ENCODE peak calls at places on chromosomes 6 and 20, in five cellular contexts. One of them, this sample, is unnamed.
A peak's percentile ranks its signal among the peaks of the same experiment; 100 is the strongest.

GRCh38 chr6:87675004-87675681 is 26.9 kb downstream of the AKIRIN2 start:
- DNase-seq in HFFc6: no peak
- DNase-seq in SW 1271: no peak
- DNase-seq in natural killer cell treated with Interleukin-12 subunit alpha and Interleukin-12 subunit beta and Interleukin-15 and Interleukin-18, amount 100 ng/mL, for 72 hours: no peak
- DNase-seq in AG08396: no peak
- DNase-seq in this sample: no peak

GRCh38 chr20:41894255-41894963 is 276.2 kb upstream of the CHD6 start:
- DNase-seq in HFFc6: no peak
- DNase-seq in SW 1271: no peak
- DNase-seq in natural killer cell treated with Interleukin-12 subunit alpha and Interleukin-12 subunit beta and Interleukin-15 and Interleukin-18, amount 100 ng/mL, for 72 hours: no peak
- DNase-seq in AG08396: no peak
- DNase-seq in this sample: no peak

GRCh38 chr6:107716688-107717089 is 107.4 kb downstream of the SCML4 start:
- DNase-seq in HFFc6: peak; percentile 16
- DNase-seq in SW 1271: no peak
- DNase-seq in natural killer cell treated with Interleukin-12 subunit alpha and Interleukin-12 subunit beta and Interleukin-15 and Interleukin-18, amount 100 ng/mL, for 72 hours: peak; percentile 88
- DNase-seq in AG08396: no peak
- DNase-seq in this sample: no peak

GRCh38 chr20:57439432-57439831 is 48.2 kb downstream of the RBM38 start:
- DNase-seq in HFFc6: no peak
- DNase-seq in SW 1271: no peak
- DNase-seq in natural killer cell treated with Interleukin-12 subunit alpha and Interleukin-12 subunit beta and Interleukin-15 and Interleukin-18, amount 100 ng/mL, for 72 hours: no peak
- DNase-seq in AG08396: no peak
- DNase-seq in this sample: no peak

GRCh38 chr6:32177182-32177787 is 920 bp upstream of the RNF5 start:
- DNase-seq in HFFc6: no peak
- DNase-seq in SW 1271: peak; percentile 64
- DNase-seq in natural killer cell treated with Interleukin-12 subunit alpha and Interleukin-12 subunit beta and Interleukin-15 and Interleukin-18, amount 100 ng/mL, for 72 hours: no peak
- DNase-seq in AG08396: no peak
- DNase-seq in this sample: no peak

GRCh38 chr20:11091496-11091895 is 417.7 kb upstream of the JAG1 start:
- DNase-seq in HFFc6: no peak
- DNase-seq in SW 1271: no peak
- DNase-seq in natural killer cell treated with Interleukin-12 subunit alpha and Interleukin-12 subunit beta and Interleukin-15 and Interleukin-18, amount 100 ng/mL, for 72 hours: no peak
- DNase-seq in AG08396: no peak
- DNase-seq in this sample: peak; percentile 5

GRCh38 chr6:33812669-33813068 is 8.9 kb upstream of the MLN start:
- DNase-seq in HFFc6: peak; percentile 35
- DNase-seq in SW 1271: no peak
- DNase-seq in natural killer cell treated with Interleukin-12 subunit alpha and Interleukin-12 subunit beta and Interleukin-15 and Interleukin-18, amount 100 ng/mL, for 72 hours: no peak
- DNase-seq in AG08396: peak; percentile 75
- DNase-seq in this sample: peak; percentile 29

GRCh38 chr6:159978291-159979135 is 9.6 kb downstream of the IGF2R start:
- DNase-seq in HFFc6: no peak
- DNase-seq in SW 1271: no peak
- DNase-seq in natural killer cell treated with Interleukin-12 subunit alpha and Interleukin-12 subunit beta and Interleukin-15 and Interleukin-18, amount 100 ng/mL, for 72 hours: peak; percentile 85
- DNase-seq in AG08396: no peak
- DNase-seq in this sample: no peak

GRCh38 chr6:24775520-24776058 is 852 bp downstream of the GMNN start:
- DNase-seq in HFFc6: peak; percentile 56
- DNase-seq in SW 1271: peak; percentile 17
- DNase-seq in natural killer cell treated with Interleukin-12 subunit alpha and Interleukin-12 subunit beta and Interleukin-15 and Interleukin-18, amount 100 ng/mL, for 72 hours: no peak
- DNase-seq in AG08396: peak; percentile 39
- DNase-seq in this sample: peak; percentile 72

GRCh38 chr6:136125585-136125984 is 124.5 kb downstream of the MTFR2 start:
- DNase-seq in HFFc6: no peak
- DNase-seq in SW 1271: no peak
- DNase-seq in natural killer cell treated with Interleukin-12 subunit alpha and Interleukin-12 subunit beta and Interleukin-15 and Interleukin-18, amount 100 ng/mL, for 72 hours: no peak
- DNase-seq in AG08396: no peak
- DNase-seq in this sample: no peak